ENCODE peak calls at places on chromosomes 6 and 20, in four cellular contexts. One of them, this sample, is unnamed. For H3K9me3, the result is how much of the 10 kb centered on the place peaks cover.

GRCh38 chr6:129133770-129134192 is 250.8 kb downstream of the LAMA2 start:
- DNase-seq in left lung: no peak
- DNase-seq in adrenal gland: no peak
- DNase-seq in tibial artery: no peak
- DNase-seq in this sample: no peak

GRCh38 chr6:148316308-148316707 is 26.3 kb upstream of the SASH1 start:
- DNase-seq in tibial artery: no peak
- DNase-seq in left lung: no peak
- DNase-seq in adrenal gland: no peak
- DNase-seq in this sample: no peak

GRCh38 chr6:33824461-33825154 is 20.8 kb upstream of the MLN start:
- DNase-seq in tibial artery: no peak
- DNase-seq in adrenal gland: peak
- DNase-seq in left lung: peak
- DNase-seq in this sample: no peak

GRCh38 chr6:121285041-121285440 is 49.2 kb downstream of the TBC1D32 start:
- DNase-seq in tibial artery: no peak
- DNase-seq in left lung: no peak
- DNase-seq in adrenal gland: no peak
- DNase-seq in this sample: no peak

GRCh38 chr20:35465976-35466375 is 10.6 kb downstream of the CEP250 start:
- DNase-seq in left lung: no peak
- DNase-seq in tibial artery: no peak
- DNase-seq in adrenal gland: no peak
- DNase-seq in this sample: no peak

GRCh38 chr6:4370066-4370465 is 234.7 kb upstream of the ECI2 start:
- DNase-seq in left lung: no peak
- DNase-seq in adrenal gland: no peak
- DNase-seq in tibial artery: no peak
- DNase-seq in this sample: no peak

GRCh38 chr20:46004813-46005505 is 3.7 kb upstream of the MMP9 start:
- DNase-seq in left lung: peak
- DNase-seq in adrenal gland: peak
- DNase-seq in tibial artery: no peak
- DNase-seq in this sample: peak

GRCh38 chr20:58851221-58851968 is 693 bp upstream of the GNAS-AS1 start:
- DNase-seq in left lung: no peak
- DNase-seq in adrenal gland: no peak
- DNase-seq in tibial artery: no peak
- DNase-seq in this sample: no peak

GRCh38 chr20:51142448-51142847 is 119.5 kb upstream of the KCNG1 start:
- DNase-seq in adrenal gland: no peak
- DNase-seq in tibial artery: no peak
- DNase-seq in left lung: no peak
- DNase-seq in this sample: no peak

GRCh38 chr6:35810831-35811698 is 5.9 kb downstream of the LHFPL5 start:
- DNase-seq in adrenal gland: no peak
- DNase-seq in tibial artery: no peak
- DNase-seq in left lung: no peak
- DNase-seq in this sample: no peak

GRCh38 chr20:49286689-49287551 is 9.1 kb upstream of the ZNFX1 start:
- DNase-seq in left lung: no peak
- DNase-seq in tibial artery: no peak
- DNase-seq in adrenal gland: no peak
- DNase-seq in this sample: no peak

GRCh38 chr6:7707787-7708186 is 18.1 kb upstream of the BMP6 start:
- DNase-seq in left lung: no peak
- DNase-seq in tibial artery: no peak
- DNase-seq in adrenal gland: no peak
- DNase-seq in this sample: no peak

GRCh38 chr20:17228624-17229061 is 1.8 kb downstream of the PCSK2 start:
- DNase-seq in left lung: peak
- DNase-seq in tibial artery: no peak
- DNase-seq in adrenal gland: no peak
- DNase-seq in this sample: no peak

GRCh38 chr6:159151266-159151855 is 17.8 kb upstream of the FNDC1 start:
- DNase-seq in left lung: no peak
- DNase-seq in tibial artery: no peak
- DNase-seq in adrenal gland: peak
- DNase-seq in this sample: peak

GRCh38 chr20:32966382-32966781 is 37.9 kb downstream of the SUN5 start:
- DNase-seq in left lung: no peak
- DNase-seq in adrenal gland: no peak
- DNase-seq in tibial artery: peak
- DNase-seq in this sample: no peak

GRCh38 chr6:4466260-4466659 is 309.9 kb upstream of the CDYL start:
- DNase-seq in left lung: peak
- DNase-seq in adrenal gland: peak
- DNase-seq in tibial artery: no peak
- DNase-seq in this sample: no peak

GRCh38 chr20:39812116-39812515 is 850.0 kb downstream of the DHX35 start:
- DNase-seq in adrenal gland: no peak
- DNase-seq in tibial artery: no peak
- DNase-seq in left lung: no peak
- DNase-seq in this sample: no peak

GRCh38 chr20:62561948-62562347 is 80.4 kb upstream of the SLCO4A1 start:
- DNase-seq in tibial artery: no peak
- DNase-seq in adrenal gland: no peak
- DNase-seq in left lung: no peak
- DNase-seq in this sample: no peak

GRCh38 chr6:81838031-81838430 is 85.5 kb upstream of the TENT5A start:
- DNase-seq in left lung: no peak
- DNase-seq in tibial artery: no peak
- DNase-seq in adrenal gland: no peak
- DNase-seq in this sample: no peak

GRCh38 chr6:37516076-37516919 is 16.6 kb upstream of the CCDC167 start:
- DNase-seq in left lung: peak
- DNase-seq in tibial artery: no peak
- DNase-seq in adrenal gland: peak
- DNase-seq in this sample: peak

GRCh38 chr6:163241668-163242067 is 172.8 kb upstream of the QKI start:
- DNase-seq in left lung: no peak
- DNase-seq in tibial artery: no peak
- DNase-seq in adrenal gland: no peak
- DNase-seq in this sample: no peak

GRCh38 chr6:109766167-109766566 is 75.1 kb downstream of the FIG4 start:
- DNase-seq in adrenal gland: no peak
- DNase-seq in left lung: no peak
- DNase-seq in tibial artery: no peak
- DNase-seq in this sample: no peak

GRCh38 chr6:161918154-161918553 is 644.3 kb upstream of the AGPAT4 start:
- DNase-seq in left lung: no peak
- DNase-seq in adrenal gland: no peak
- DNase-seq in tibial artery: no peak
- DNase-seq in this sample: no peak

GRCh38 chr6:139531148-139531547 is 156.7 kb upstream of the CITED2 start:
- DNase-seq in left lung: peak
- DNase-seq in tibial artery: no peak
- DNase-seq in adrenal gland: no peak
- DNase-seq in this sample: peak

GRCh38 chr6:20879121-20879520 is 344.9 kb downstream of the CDKAL1 start:
- DNase-seq in tibial artery: no peak
- DNase-seq in adrenal gland: no peak
- DNase-seq in left lung: no peak
- DNase-seq in this sample: no peak

GRCh38 chr6:167515873-167516507 is 191.1 kb downstream of the TTLL2 start:
- DNase-seq in adrenal gland: no peak
- DNase-seq in tibial artery: no peak
- DNase-seq in left lung: no peak
- DNase-seq in this sample: no peak

GRCh38 chr6:53645850-53646249 is 19.7 kb downstream of the KLHL31 start:
- DNase-seq in tibial artery: no peak
- DNase-seq in adrenal gland: no peak
- DNase-seq in left lung: no peak
- DNase-seq in this sample: no peak

GRCh38 chr6:157989541-157990289 is 8.1 kb downstream of the SYNJ2 start:
- DNase-seq in adrenal gland: peak
- DNase-seq in left lung: no peak
- DNase-seq in tibial artery: peak
- DNase-seq in this sample: no peak

GRCh38 chr6:85677243-85677956 is 34.7 kb upstream of the SYNCRIP start:
- DNase-seq in left lung: no peak
- DNase-seq in adrenal gland: peak
- DNase-seq in tibial artery: no peak
- DNase-seq in this sample: no peak

GRCh38 chr6:154590770-154591169 is 80.3 kb upstream of the CNKSR3 start:
- DNase-seq in adrenal gland: no peak
- DNase-seq in left lung: no peak
- DNase-seq in tibial artery: no peak
- DNase-seq in this sample: no peak

GRCh38 chr20:34708621-34709043 is 4.5 kb downstream of the TP53INP2 start:
- DNase-seq in left lung: peak
- DNase-seq in adrenal gland: peak
- DNase-seq in tibial artery: peak
- DNase-seq in this sample: peak

GRCh38 chr6:139698526-139699182 is 324.2 kb upstream of the CITED2 start:
- DNase-seq in tibial artery: no peak
- DNase-seq in adrenal gland: no peak
- DNase-seq in left lung: no peak
- DNase-seq in this sample: no peak

GRCh38 chr6:39072830-39073229 is 24.2 kb downstream of the GLP1R start:
- DNase-seq in left lung: no peak
- DNase-seq in tibial artery: peak
- DNase-seq in adrenal gland: no peak
- DNase-seq in this sample: no peak

GRCh38 chr6:156080371-156080770 is 624.7 kb upstream of the NOX3 start:
- DNase-seq in tibial artery: no peak
- DNase-seq in adrenal gland: no peak
- DNase-seq in left lung: no peak
- DNase-seq in this sample: no peak

GRCh38 chr20:36591854-36592641 is 13.5 kb upstream of the RAB5IF start:
- DNase-seq in left lung: no peak
- DNase-seq in tibial artery: no peak
- DNase-seq in adrenal gland: no peak
- DNase-seq in this sample: peak

GRCh38 chr6:157014871-157015270 is 237.7 kb downstream of the ARID1B start:
- DNase-seq in tibial artery: no peak
- DNase-seq in left lung: no peak
- DNase-seq in adrenal gland: no peak
- DNase-seq in this sample: no peak

GRCh38 chr20:51525241-51526104 is 17.0 kb downstream of the NFATC2 start:
- DNase-seq in adrenal gland: peak
- DNase-seq in tibial artery: no peak
- DNase-seq in left lung: no peak
- DNase-seq in this sample: peak

GRCh38 chr20:33166533-33167113 is 1.3 kb upstream of the BPIFA2 start:
- DNase-seq in adrenal gland: no peak
- DNase-seq in tibial artery: no peak
- DNase-seq in left lung: no peak
- DNase-seq in this sample: no peak

GRCh38 chr6:35496036-35496850 is 636 bp downstream of the TEAD3 start:
- DNase-seq in tibial artery: peak
- DNase-seq in left lung: no peak
- DNase-seq in adrenal gland: peak
- DNase-seq in this sample: peak

GRCh38 chr6:31328355-31328960 is 28.5 kb downstream of the HLA-B start:
- DNase-seq in tibial artery: no peak
- DNase-seq in adrenal gland: no peak
- DNase-seq in left lung: no peak
- DNase-seq in this sample: no peak

GRCh38 chr6:31336872-31337496 is 20.0 kb downstream of the HLA-B start:
- DNase-seq in left lung: no peak
- DNase-seq in adrenal gland: no peak
- DNase-seq in tibial artery: no peak
- DNase-seq in this sample: no peak

GRCh38 chr6:31332637-31333602 is 24.1 kb downstream of the HLA-B start:
- DNase-seq in left lung: no peak
- DNase-seq in adrenal gland: no peak
- DNase-seq in tibial artery: no peak
- DNase-seq in this sample: no peak
- H3K9me3 ChIP-seq in left lung: under half
- H3K9me3 ChIP-seq in adrenal gland: under half
- H3K9me3 ChIP-seq in tibial artery: under half
- H3K9me3 ChIP-seq in this sample: under half

DNA sequence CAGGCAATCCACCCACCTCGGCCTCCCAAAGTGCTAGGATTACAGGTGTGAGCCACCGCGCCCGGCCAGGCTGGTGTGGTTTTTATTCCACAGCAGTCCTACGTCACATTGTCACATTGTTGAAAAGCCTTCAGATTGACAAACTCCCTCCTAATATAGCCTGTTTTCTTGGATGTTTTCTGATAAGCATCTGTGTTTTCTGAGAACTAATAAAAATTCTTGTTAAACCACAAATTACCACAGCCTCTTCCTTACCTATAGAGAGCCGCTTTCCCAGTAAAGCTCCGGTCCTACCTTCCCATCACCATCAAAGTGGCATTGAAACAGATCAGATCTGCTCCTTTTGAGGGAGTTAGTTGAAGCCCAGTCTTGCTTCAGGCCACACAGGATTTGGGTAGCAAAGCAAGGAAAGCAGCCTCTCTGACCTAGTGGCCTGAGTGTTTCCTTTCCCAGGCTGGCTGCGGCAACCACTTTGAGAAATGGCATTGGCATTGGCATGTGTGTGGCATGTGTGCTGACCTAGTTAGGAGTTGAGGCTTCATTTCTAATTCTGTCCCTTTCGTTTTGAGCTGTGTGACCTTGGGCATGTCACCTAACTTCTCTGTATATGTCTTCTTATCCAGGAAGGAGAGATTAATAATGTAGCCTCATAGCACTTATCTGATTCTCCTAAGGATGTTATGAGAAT is 1.7 kb upstream of the PKIG start:
- DNase-seq in left lung: no peak
- DNase-seq in tibial artery: no peak
- DNase-seq in adrenal gland: peak
- DNase-seq in this sample: no peak
- H3K27ac ChIP-seq in left lung: peak
- H3K27ac ChIP-seq in tibial artery: peak
- H3K27ac ChIP-seq in adrenal gland: peak
- H3K27ac ChIP-seq in this sample: no peak

GRCh38 chr20:31390490-31390889 is at the start of gene DEFB119:
- DNase-seq in left lung: no peak
- DNase-seq in tibial artery: no peak
- DNase-seq in adrenal gland: no peak
- DNase-seq in this sample: no peak
- H3K9me3 ChIP-seq in left lung: under half
- H3K9me3 ChIP-seq in tibial artery: under half
- H3K9me3 ChIP-seq in adrenal gland: under half
- H3K9me3 ChIP-seq in this sample: under half

GRCh38 chr6:78868124-78868523 is 773 bp downstream of the IRAK1BP1 start:
- DNase-seq in tibial artery: no peak
- DNase-seq in left lung: no peak
- DNase-seq in adrenal gland: no peak
- DNase-seq in this sample: no peak
- H3K27ac ChIP-seq in tibial artery: peak
- H3K27ac ChIP-seq in left lung: peak
- H3K27ac ChIP-seq in adrenal gland: no peak
- H3K27ac ChIP-seq in this sample: peak